ENCODE peak calls at places on chromosomes 5 and 9, in ten cellular contexts. X, D, S, A, Z, K, M, W, Y and E are unnamed samples.

GRCh38 chr9:8961186-8961666 is 1161.6 kb upstream of the DMAC1 start:
- DNase-seq in X (no peak), D (no peak), S (no peak), A (no peak), Z (no peak), K (no peak), M (no peak), W (no peak), Y (no peak), E (no peak)

GRCh38 chr5:3619584-3619983 is 24.0 kb downstream of the IRX1 start:
- DNase-seq in X (no peak), D (no peak), S (no peak), A (no peak), Z (no peak), K (no peak), M (no peak), W (no peak), Y (no peak), E (no peak)

GRCh38 chr9:98775831-98776441 is 20.4 kb downstream of the ANKS6 start:
- DNase-seq in X (no peak), D (peak), S (peak), A (peak), Z (peak), K (peak), M (no peak), W (peak), Y (peak), E (peak)

GRCh38 chr9:100355561-100355960 is 2.8 kb upstream of the TEX10 start:
- DNase-seq in X (no peak), D (peak), S (no peak), A (no peak), Z (no peak), K (no peak), M (no peak), W (peak), Y (no peak), E (no peak)

GRCh38 chr5:126066795-126067321 is 356.4 kb upstream of the GRAMD2B start:
- DNase-seq in X (no peak), D (no peak), S (no peak), A (no peak), Z (no peak), K (no peak), M (no peak), W (no peak), Y (no peak), E (no peak)

GRCh38 chr9:107153336-107153735 is 129.7 kb upstream of the RAD23B start:
- DNase-seq in X (no peak), D (no peak), S (no peak), A (no peak), Z (no peak), K (no peak), M (no peak), W (no peak), Y (no peak), E (no peak)

GRCh38 chr5:36644727-36645126 is 38.3 kb downstream of the SLC1A3 start:
- DNase-seq in X (no peak), D (no peak), S (no peak), A (no peak), Z (no peak), K (no peak), M (no peak), W (no peak), Y (no peak), E (no peak)

GRCh38 chr5:95846554-95847260 is 24.2 kb upstream of the GLRX start:
- DNase-seq in X (peak), D (peak), S (peak), A (peak), Z (peak), K (peak), M (peak), W (peak), Y (peak), E (peak)

GRCh38 chr9:36934478-36935065 is 99.5 kb downstream of the PAX5 start:
- DNase-seq in X (no peak), D (no peak), S (no peak), A (no peak), Z (no peak), K (no peak), M (no peak), W (no peak), Y (no peak), E (no peak)

GRCh38 chr9:134620751-134621557 is 20.6 kb upstream of the COL5A1 start:
- DNase-seq in X (no peak), D (no peak), S (no peak), A (no peak), Z (peak), K (no peak), M (no peak), W (peak), Y (no peak), E (no peak)

GRCh38 chr9:91037511-91038482 is 236.2 kb downstream of the SYK start:
- DNase-seq in X (no peak), D (peak), S (no peak), A (no peak), Z (peak), K (no peak), M (no peak), W (no peak), Y (peak), E (no peak)

GRCh38 chr9:84387821-84388220 is 47.3 kb upstream of the SLC28A3 start:
- DNase-seq in X (no peak), D (no peak), S (no peak), A (no peak), Z (no peak), K (no peak), M (no peak), W (no peak), Y (no peak), E (no peak)

GRCh38 chr5:159947708-159948358 is 31.6 kb downstream of the ADRA1B start:
- DNase-seq in X (no peak), D (no peak), S (no peak), A (no peak), Z (no peak), K (no peak), M (no peak), W (no peak), Y (peak), E (no peak)

GRCh38 chr5:142323480-142324376 is 1.1 kb downstream of the SPRY4 start:
- DNase-seq in X (no peak), D (no peak), S (no peak), A (no peak), Z (no peak), K (no peak), M (no peak), W (no peak), Y (peak), E (no peak)

GRCh38 chr5:64312496-64312895 is 146.9 kb downstream of the RNF180 start:
- DNase-seq in X (no peak), D (no peak), S (no peak), A (no peak), Z (no peak), K (no peak), M (no peak), W (no peak), Y (no peak), E (no peak)

GRCh38 chr5:169157064-169157463 is 143.9 kb downstream of the SLIT3 start:
- DNase-seq in X (no peak), D (no peak), S (no peak), A (no peak), Z (no peak), K (no peak), M (no peak), W (no peak), Y (peak), E (no peak)

GRCh38 chr9:15018238-15018637 is 108.0 kb upstream of the FREM1 start:
- DNase-seq in X (no peak), D (no peak), S (no peak), A (no peak), Z (no peak), K (no peak), M (no peak), W (no peak), Y (no peak), E (peak)

GRCh38 chr5:177377851-177378776 is 6.1 kb upstream of the SLC34A1 start:
- DNase-seq in X (no peak), D (no peak), S (no peak), A (no peak), Z (no peak), K (no peak), M (no peak), W (no peak), Y (no peak), E (no peak)

GRCh38 chr9:125493861-125494554 is 213.0 kb downstream of the MAPKAP1 start:
- DNase-seq in X (no peak), D (no peak), S (no peak), A (no peak), Z (no peak), K (no peak), M (no peak), W (no peak), Y (no peak), E (no peak)

GRCh38 chr9:71748280-71748743 is 20.0 kb downstream of the CEMIP2 start:
- DNase-seq in X (no peak), D (no peak), S (no peak), A (no peak), Z (no peak), K (no peak), M (no peak), W (no peak), Y (no peak), E (no peak)

GRCh38 chr5:153780876-153781275 is 257.8 kb downstream of the FAM114A2 start:
- DNase-seq in X (no peak), D (no peak), S (no peak), A (no peak), Z (no peak), K (no peak), M (no peak), W (no peak), Y (no peak), E (no peak)

GRCh38 chr9:98096091-98096490 is 22.9 kb downstream of the TRIM14 start:
- DNase-seq in X (no peak), D (no peak), S (no peak), A (no peak), Z (no peak), K (no peak), M (peak), W (no peak), Y (no peak), E (no peak)